ENCODE peak calls at places on chromosomes 7 and 10, in nine cellular contexts. D, E, B, S, M, C, A, F and U are unnamed samples.

GRCh38 chr10:81081887-81082620 is 544.4 kb downstream of the SH2D4B start:
- DNase-seq in A (no peak), C (no peak), E (no peak), B (no peak), D (no peak), M (no peak), F (no peak), S (no peak), U (no peak)

GRCh38 chr7:22418251-22419046 is 61.5 kb upstream of the RAPGEF5 start:
- DNase-seq in E (no peak), F (no peak), M (no peak), C (no peak), D (no peak), S (no peak), A (no peak), B (no peak), U (no peak)

GRCh38 chr10:77844713-77845454 is 81.7 kb downstream of the DLG5 start:
- DNase-seq in F (peak), M (no peak), E (no peak), B (no peak), C (no peak), D (no peak), S (peak), A (peak), U (no peak)

GRCh38 chr10:118850418-118851061 is 95.8 kb upstream of the CACUL1 start:
- DNase-seq in E (peak), A (peak), B (peak), F (peak), D (peak), S (peak), M (peak), C (no peak), U (peak)

GRCh38 chr10:85548038-85548437 is 818.6 kb downstream of the GRID1 start:
- DNase-seq in A (peak), C (no peak), E (no peak), F (peak), B (no peak), D (no peak), S (no peak), M (peak), U (no peak)

GRCh38 chr10:74058658-74059057 is 60.7 kb downstream of the VCL start:
- DNase-seq in M (no peak), A (peak), B (no peak), F (peak), D (no peak), S (no peak), E (no peak), C (no peak), U (no peak)

GRCh38 chr7:43735802-43736603 is 6.7 kb upstream of the COA1 start:
- DNase-seq in F (no peak), A (peak), B (no peak), S (no peak), E (no peak), M (no peak), C (no peak), D (no peak), U (no peak)

GRCh38 chr10:133444342-133445267 is 9.1 kb upstream of the SCART1 start:
- DNase-seq in A (no peak), F (no peak), E (no peak), M (no peak), S (no peak), C (no peak), D (no peak), B (no peak), U (no peak)

GRCh38 chr7:66727058-66727457 is 13.5 kb upstream of the RABGEF1 start:
- DNase-seq in S (no peak), B (no peak), F (no peak), M (no peak), A (no peak), E (no peak), D (no peak), C (no peak), U (no peak)